ENCODE peak calls at places on chromosomes 13 and 19, in ten cellular contexts. X is CD4-positive, alpha-beta memory T cell; W is small intestine; U is effector memory CD4-positive, alpha-beta T cell; Y is stomach; K is AG04450; Z is neuronal stem cell; D is spleen; B is lower lobe of right lung; N is hepatocyte. A is an unnamed sample. For H3K9me3, the result is how much of the 10 kb centered on the place peaks cover.

GRCh38 chr13:110771194-110771593 is 57.7 kb downstream of the ING1 start:
- DNase-seq in K (no peak), Y (no peak), D (no peak), Z (no peak), W (no peak), X (no peak), B (no peak), U (no peak), N (no peak), A (no peak)

GRCh38 chr13:51518847-51519246 is 65.4 kb upstream of the WDFY2 start:
- DNase-seq in Y (no peak), Z (no peak), W (no peak), U (no peak), N (no peak), B (no peak), X (no peak), D (no peak), K (no peak), A (no peak)

GRCh38 chr19:50922316-50922853 is 11.2 kb upstream of the KLK4 start:
- DNase-seq in Y (peak), Z (peak), U (peak), K (peak), B (peak), W (peak), X (peak), N (peak), D (peak), A (peak)

GRCh38 chr13:96967248-96967745 is 27.0 kb downstream of the OXGR1 start:
- DNase-seq in B (no peak), U (no peak), Y (no peak), N (no peak), W (no peak), D (no peak), K (no peak), X (no peak), Z (no peak), A (no peak)

GRCh38 chr13:52085416-52085815 is 43.5 kb downstream of the NEK5 start:
- DNase-seq in X (no peak), D (no peak), N (peak), Y (no peak), W (no peak), U (no peak), Z (no peak), B (no peak), K (peak), A (no peak)

GRCh38 chr13:49347650-49348385 is 96.0 kb downstream of the CAB39L start:
- DNase-seq in N (no peak), U (no peak), B (no peak), D (no peak), K (no peak), Z (no peak), W (no peak), X (no peak), Y (no peak), A (no peak)

GRCh38 chr19:41219924-41220567 is 1.0 kb downstream of the AXL start:
- DNase-seq in U (no peak), N (peak), K (no peak), Y (no peak), X (no peak), D (no peak), Z (no peak), B (no peak), W (no peak), A (no peak)

GRCh38 chr19:38095411-38096308 is 128.4 kb downstream of the DPF1 start:
- DNase-seq in K (no peak), N (peak), Y (peak), Z (peak), B (peak), U (peak), X (peak), W (peak), D (peak), A (peak)

GRCh38 chr19:38683393-38684077 is 36.1 kb downstream of the ACTN4 start:
- DNase-seq in B (peak), D (peak), Y (peak), X (peak), K (no peak), U (peak), N (peak), Z (no peak), W (peak), A (peak)

GRCh38 chr19:55528030-55528801 is 8.7 kb downstream of the SBK2 start:
- DNase-seq in N (peak), D (no peak), Z (no peak), W (peak), U (no peak), K (no peak), X (no peak), B (no peak), Y (no peak), A (no peak)

GRCh38 chr19:17282488-17283256 is 971 bp downstream of the ANKLE1 start:
- DNase-seq in Y (peak), D (peak), Z (peak), X (peak), N (peak), W (peak), U (peak), B (peak), K (no peak), A (peak)

GRCh38 chr13:102291587-102292218 is 110.1 kb downstream of the FGF14 start:
- DNase-seq in Z (no peak), W (no peak), X (no peak), U (no peak), K (no peak), D (no peak), N (peak), Y (no peak), B (no peak), A (no peak)

GRCh38 chr13:94343243-94343585 is 136.3 kb downstream of the DCT start:
- DNase-seq in N (peak), Y (no peak), W (no peak), B (no peak), X (no peak), K (no peak), Z (peak), D (no peak), U (no peak), A (no peak)

DNA sequence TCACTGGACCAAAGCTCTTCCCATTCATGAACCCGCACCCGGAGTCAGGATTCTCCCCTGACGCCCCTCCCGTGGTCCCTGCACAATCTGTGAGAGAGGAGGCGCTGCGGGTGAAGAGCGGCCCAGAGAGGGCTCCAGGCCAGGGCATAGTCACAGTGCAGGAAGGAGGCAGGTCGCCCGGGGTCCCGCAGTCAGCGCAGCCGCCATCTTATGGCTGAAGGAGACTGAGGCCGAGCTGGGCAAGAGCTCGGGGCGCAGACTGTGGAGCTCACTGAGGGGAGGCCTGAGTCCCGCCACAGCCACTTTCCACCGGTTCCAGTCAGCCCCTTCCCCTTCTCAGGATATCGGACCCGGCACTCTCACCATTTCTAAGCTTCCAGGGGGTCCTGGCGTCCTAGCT is 300 bp downstream of the ZNF99 start:
- DNase-seq in D (no peak), Z (no peak), K (no peak), X (no peak), B (no peak), N (no peak), U (no peak), W (no peak), Y (no peak), A (no peak)
- H3K9me3 ChIP-seq in D (under half), Z (under half), K (under half), X (under half), B (under half), N (under half), U (under half), W (under half), Y (half or more), A (under half)

GRCh38 chr13:27172495-27172842 is 858 bp upstream of the USP12 start:
- DNase-seq in X (no peak), W (peak), D (no peak), B (no peak), K (no peak), U (no peak), Y (no peak), N (no peak), Z (no peak), A (no peak)
- H3K27ac ChIP-seq in X (peak), W (peak), D (peak), B (peak), K (peak), U (peak), Y (peak), N (peak), Z (no peak), A (peak)

GRCh38 chr13:32016119-32016518 is 15.5 kb upstream of the FRY start:
- DNase-seq in N (no peak), K (no peak), Y (no peak), Z (no peak), X (no peak), U (no peak), W (no peak), B (no peak), D (no peak), A (no peak)
- H3K9me3 ChIP-seq in N (under half), K (under half), Y (under half), Z (under half), X (under half), U (under half), W (under half), B (under half), D (under half), A (under half)

GRCh38 chr13:39415003-39415402 is 188.0 kb downstream of the LHFPL6 start:
- DNase-seq in Z (no peak), X (no peak), N (no peak), D (no peak), U (no peak), K (no peak), W (peak), B (no peak), Y (no peak), A (no peak)
- H3K27ac ChIP-seq in Z (no peak), X (no peak), N (no peak), D (peak), U (no peak), K (no peak), W (no peak), B (peak), Y (peak), A (no peak)

DNA sequence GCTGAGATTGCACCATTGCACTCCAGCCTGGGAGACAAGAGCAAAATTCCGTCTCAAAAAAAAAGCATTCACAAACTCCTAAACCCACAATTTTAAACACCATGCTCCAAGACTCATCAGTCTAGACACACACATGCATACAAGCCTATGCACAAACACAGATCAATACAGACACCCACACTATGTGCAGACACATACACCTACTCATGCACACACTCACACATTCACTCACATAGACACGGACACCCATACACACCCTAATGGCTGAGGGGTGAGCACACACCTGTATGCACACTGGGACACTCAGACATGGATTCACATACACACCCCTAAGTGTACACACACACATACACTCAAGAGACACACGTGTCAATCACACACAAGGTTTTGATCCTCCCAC is 9.3 kb downstream of the PNMA8B start:
- DNase-seq in K (no peak), B (no peak), U (no peak), Y (no peak), Z (no peak), D (no peak), N (no peak), X (no peak), W (no peak), A (no peak)
- H3K9me3 ChIP-seq in K (under half), B (under half), U (under half), Y (under half), Z (under half), D (under half), N (under half), X (under half), W (under half), A (under half)